ENCODE peak calls at places on chromosome 13, in eight cellular contexts. V is ovary, B is pancreas, E is A549, P is stomach, U is cardiac fibroblast, Z is AG10803, G is psoas muscle. W is an unnamed sample.

GRCh38 chr13:79581870-79582315 is 100.9 kb downstream of the NDFIP2 start:
- DNase-seq in V (no peak), B (no peak), E (no peak), P (no peak), U (peak; percentile 63), Z (peak; percentile 54), G (peak; percentile 23), W (no peak)

GRCh38 chr13:51935326-51936171 is 73.8 kb downstream of the CCDC70 start:
- DNase-seq in V (no peak), B (no peak), E (peak; percentile 35), P (peak; percentile 59), U (peak; percentile 8), Z (no peak), G (no peak), W (peak; percentile 73)

GRCh38 chr13:19862511-19863313 is 737 bp downstream of the ZMYM5 start:
- DNase-seq in V (no peak), B (peak; percentile 35), E (no peak), P (peak; percentile 29), U (peak; percentile 37), Z (peak; percentile 17), G (peak; percentile 34), W (peak; percentile 60)

GRCh38 chr13:46207828-46208227 is 3.9 kb upstream of the LRRC63 start:
- DNase-seq in V (no peak), B (no peak), E (no peak), P (no peak), U (no peak), Z (no peak), G (no peak), W (no peak)

GRCh38 chr13:35838356-35838755 is 292.8 kb downstream of the DCLK1 start:
- DNase-seq in V (no peak), B (no peak), E (no peak), P (no peak), U (peak; percentile 96), Z (peak; percentile 93), G (no peak), W (no peak)

GRCh38 chr13:61084983-61085382 is 330.7 kb downstream of the PCDH20 start:
- DNase-seq in V (no peak), B (no peak), E (no peak), P (no peak), U (peak; percentile 18), Z (peak; percentile 1), G (no peak), W (no peak)

GRCh38 chr13:61410669-61411297 is 4.9 kb downstream of the PCDH20 start:
- DNase-seq in V (no peak), B (no peak), E (no peak), P (no peak), U (peak; percentile 34), Z (peak; percentile 4), G (no peak), W (no peak)

GRCh38 chr13:91647361-91647970 is 249.0 kb downstream of the GPC5 start:
- DNase-seq in V (no peak), B (no peak), E (no peak), P (no peak), U (no peak), Z (no peak), G (no peak), W (peak; percentile 28)

GRCh38 chr13:107842562-107843180 is 372.7 kb downstream of the LIG4 start:
- DNase-seq in V (no peak), B (no peak), E (no peak), P (no peak), U (no peak), Z (peak; percentile 35), G (no peak), W (no peak)

DNA sequence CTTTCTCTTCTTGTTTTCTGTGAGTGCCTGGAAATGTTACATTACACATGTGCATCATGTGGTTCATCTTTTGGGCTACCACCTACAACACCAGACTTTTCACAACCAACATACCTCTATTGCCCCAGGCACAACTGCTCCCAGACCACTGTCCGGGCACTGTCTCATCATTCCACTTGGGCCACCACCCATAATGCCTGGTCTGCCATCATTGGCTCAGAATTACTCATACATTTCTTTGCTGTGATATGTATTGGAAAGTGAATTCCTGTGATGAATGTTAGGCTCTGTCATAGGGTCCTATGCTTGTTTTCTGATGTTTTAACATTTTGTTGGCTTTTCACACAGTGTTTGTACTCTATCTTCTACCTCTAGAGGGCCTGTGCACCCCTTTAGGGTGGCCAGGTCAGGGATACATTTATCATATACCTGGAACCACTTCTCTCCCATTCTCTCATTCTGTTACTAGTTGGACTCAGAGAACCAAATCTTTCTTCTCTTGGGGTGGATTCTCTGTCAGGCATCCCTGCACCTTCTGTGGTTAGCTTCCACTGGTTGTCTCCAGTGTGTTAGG is 172.8 kb downstream of the NHLRC3 start:
- DNase-seq in V (no peak), B (no peak), E (no peak), P (no peak), U (peak; percentile 71), Z (no peak), G (no peak), W (no peak)
- TF ChIP-seq CTCF in V (no peak), B (no peak), E (no peak), P (no peak), U (peak; percentile 22), Z (no peak), G (no peak), W (no peak)

GRCh38 chr13:65032825-65033224 is 2197.3 kb downstream of the PCDH9 start:
- DNase-seq in V (no peak), B (no peak), E (no peak), P (no peak), U (no peak), Z (no peak), G (no peak), W (no peak)
- H3K4me3 ChIP-seq in V (no peak overlapping the region), B (no peak overlapping the region), E (no peak overlapping the region), P (no peak overlapping the region), U (no peak overlapping the region), Z (no peak overlapping the region), G (no peak overlapping the region), W (no peak overlapping the region)

GRCh38 chr13:75541287-75541686 is 3.6 kb upstream of the COMMD6 start:
- DNase-seq in V (no peak), B (no peak), E (no peak), P (no peak), U (peak; percentile 25), Z (no peak), G (no peak), W (no peak)

GRCh38 chr13:75533866-75534265 is 3.8 kb downstream of the COMMD6 start:
- DNase-seq in V (no peak), B (no peak), E (no peak), P (no peak), U (no peak), Z (no peak), G (no peak), W (no peak)

GRCh38 chr13:75541961-75542360 is 4.3 kb upstream of the COMMD6 start:
- DNase-seq in V (no peak), B (no peak), E (no peak), P (no peak), U (no peak), Z (no peak), G (no peak), W (no peak)

DNA sequence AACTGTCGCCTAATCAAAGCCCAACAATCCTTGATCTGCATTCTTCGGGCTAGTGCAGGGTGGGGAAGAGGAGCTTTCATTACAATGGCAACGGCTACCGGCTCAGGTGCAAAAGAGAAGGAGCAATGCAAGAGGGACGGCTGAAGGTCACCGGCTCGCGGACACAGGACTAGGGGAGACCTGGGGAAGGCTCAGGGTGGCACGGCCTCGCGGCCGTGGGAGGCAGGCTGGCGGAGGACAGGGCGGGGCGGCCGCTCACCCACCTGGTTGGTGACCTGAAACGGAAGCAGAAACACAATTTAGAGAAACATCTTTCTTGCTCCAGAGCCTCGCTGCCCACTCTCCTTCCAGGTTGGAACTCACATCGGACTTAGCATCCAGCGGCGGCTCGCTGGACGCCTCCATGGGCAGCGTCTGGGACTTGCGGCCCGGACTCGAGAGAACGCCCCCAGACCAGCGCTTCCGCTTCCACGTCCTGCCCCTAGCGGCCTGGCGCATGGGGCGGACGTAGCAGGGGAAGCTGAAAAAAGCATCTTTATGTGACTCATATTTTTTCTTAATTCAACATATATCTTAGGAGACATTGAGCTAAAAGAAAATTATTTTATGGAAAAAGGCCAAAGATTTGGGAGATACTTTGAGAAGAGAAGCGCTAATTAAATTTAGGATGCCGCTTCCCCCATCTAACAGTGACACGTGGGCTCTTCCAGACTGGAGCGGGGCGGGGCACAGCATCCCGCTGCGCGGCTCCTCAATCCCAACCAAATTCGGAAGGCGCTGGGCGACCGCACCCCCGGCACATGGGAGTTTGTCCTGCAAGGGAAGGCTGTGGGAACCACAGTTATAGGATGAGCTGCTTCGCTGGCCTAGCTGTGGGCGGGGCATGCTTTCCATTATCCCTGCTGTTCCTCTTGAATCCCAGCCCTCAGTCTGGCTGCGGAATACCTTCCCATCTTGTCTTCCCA is at the start of gene COMMD6:
- DNase-seq in V (peak; percentile 85), B (peak; percentile 70), E (peak; percentile 88), P (peak; percentile 73), U (peak; percentile 92), Z (peak; percentile 86), G (peak; percentile 81), W (peak; percentile 87)
- TF ChIP-seq CTCF in V (peak; percentile 75), B (peak; percentile 41), E (no peak), P (peak; percentile 61), U (peak; percentile 27), Z (peak; percentile 25), G (peak; percentile 72), W (peak; percentile 52)

DNA sequence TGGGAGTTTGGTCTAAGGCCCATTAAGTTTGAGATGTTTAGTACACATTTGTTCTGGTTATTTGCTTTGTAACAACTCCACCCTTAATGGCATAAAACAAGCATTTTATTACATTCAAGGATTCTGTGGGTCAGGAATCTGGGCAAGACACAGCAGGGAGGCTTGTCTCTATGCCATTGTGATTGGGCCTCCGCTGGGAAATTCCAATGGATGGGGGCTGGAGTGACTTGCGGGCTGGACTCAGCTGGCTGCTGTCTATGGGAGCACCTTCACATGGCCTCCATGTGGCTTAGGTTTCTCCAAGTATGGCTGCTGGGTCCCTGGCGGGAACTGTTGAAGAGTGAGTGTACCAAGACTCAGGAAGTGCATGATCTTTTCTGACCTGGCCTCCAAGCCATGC is 159.0 kb downstream of the PAN3 start:
- DNase-seq in V (no peak), B (no peak), E (no peak), P (no peak), U (no peak), Z (peak; percentile 36), G (no peak), W (no peak)
- H3K4me3 ChIP-seq in V (no peak overlapping the region), B (no peak overlapping the region), E (no peak overlapping the region), P (no peak overlapping the region), U (no peak overlapping the region), Z (no peak overlapping the region), G (no peak overlapping the region), W (no peak overlapping the region)

GRCh38 chr13:110154370-110155031 is 152.5 kb downstream of the COL4A1 start:
- DNase-seq in V (no peak), B (no peak), E (no peak), P (no peak), U (no peak), Z (no peak), G (no peak), W (no peak)
- TF ChIP-seq CTCF in V (no peak), B (no peak), E (no peak), P (no peak), U (no peak), Z (no peak), G (no peak), W (no peak)

GRCh38 chr13:23087884-23088283 is 92.9 kb upstream of the SGCG start:
- DNase-seq in V (no peak), B (no peak), E (peak; percentile 13), P (no peak), U (peak; percentile 22), Z (peak; percentile 6), G (no peak), W (no peak)
- H3K4me3 ChIP-seq in V (no peak overlapping the region), B (no peak overlapping the region), E (no peak overlapping the region), P (no peak overlapping the region), U (no peak overlapping the region), Z (no peak overlapping the region), G (no peak overlapping the region), W (no peak overlapping the region)